ENCODE peak calls at places on chromosomes 1 and 21, in six cellular contexts. T, I, D, O, Q and E are unnamed samples.

GRCh38 chr1:246659594-246660140 is 64.5 kb upstream of the SCCPDH start:
- DNase-seq in T (no peak), I (no peak), D (no peak), O (no peak), Q (no peak), E (no peak)

GRCh38 chr1:220139966-220140365 is 46.0 kb downstream of the IARS2 start:
- DNase-seq in T (no peak), I (no peak), D (no peak), O (no peak), Q (no peak), E (no peak)

GRCh38 chr1:22618056-22618455 is 18.4 kb upstream of the C1QA start:
- DNase-seq in T (no peak), I (no peak), D (no peak), O (no peak), Q (no peak), E (no peak)

GRCh38 chr1:66210653-66211052 is 323.3 kb upstream of the SGIP1 start:
- DNase-seq in T (no peak), I (no peak), D (no peak), O (no peak), Q (no peak), E (peak; percentile 58)

GRCh38 chr21:39022901-39023693 is 160.2 kb downstream of the PSMG1 start:
- DNase-seq in T (no peak), I (no peak), D (no peak), O (no peak), Q (no peak), E (peak; percentile 21)

GRCh38 chr1:23996700-23997229 is 16.6 kb upstream of the SRSF10 start:
- DNase-seq in T (no peak), I (no peak), D (no peak), O (no peak), Q (no peak), E (no peak)

GRCh38 chr1:195580988-195581387 is 1027.3 kb downstream of the KCNT2 start:
- DNase-seq in T (no peak), I (no peak), D (no peak), O (no peak), Q (no peak), E (peak; percentile 20)

GRCh38 chr21:46063227-46063626 is 34.7 kb upstream of the COL6A2 start:
- DNase-seq in T (no peak), I (no peak), D (no peak), O (no peak), Q (no peak), E (peak; percentile 64)

GRCh38 chr21:46324390-46325072 is 575 bp downstream of the PCNT start:
- DNase-seq in T (peak; percentile 80), I (peak; percentile 77), D (peak; percentile 54), O (peak; percentile 83), Q (peak; percentile 87), E (peak; percentile 91)